ENCODE peak calls at places on chromosomes 12 and 14, in eight cellular contexts. T is renal cortical epithelial cell, J is memory B cell, H is progenitor cell of endocrine pancreas, S is dermis blood vessel endothelial cell, Z is HS-5, Y is NCI-H1105, B is NCI-H2081. K is an unnamed sample.

GRCh38 chr12:57008113-57008687 is 1.9 kb upstream of the ZBTB39 start:
- DNase-seq in S (peak), J (peak), B (peak), Z (peak), T (peak), Y (peak), H (no peak), K (peak)

GRCh38 chr14:81454572-81455218 is 54.6 kb upstream of the STON2 start:
- DNase-seq in Y (no peak), T (no peak), B (no peak), J (no peak), S (no peak), H (no peak), Z (no peak), K (no peak)

GRCh38 chr12:22051114-22051698 is 5.2 kb downstream of the CMAS start:
- DNase-seq in H (no peak), Z (no peak), S (no peak), J (no peak), Y (no peak), B (no peak), T (peak), K (no peak)

GRCh38 chr14:57182760-57183503 is 85.8 kb downstream of the EXOC5 start:
- DNase-seq in Y (peak), J (no peak), Z (no peak), S (peak), T (peak), H (no peak), B (peak), K (peak)

GRCh38 chr12:111056618-111057521 is 136.5 kb upstream of the MYL2 start:
- DNase-seq in Y (no peak), H (no peak), Z (no peak), S (no peak), B (no peak), T (no peak), J (no peak), K (no peak)

GRCh38 chr12:119593578-119594398 is at the start of gene TMEM233:
- DNase-seq in S (peak), T (no peak), H (no peak), Y (no peak), J (no peak), Z (no peak), B (no peak), K (no peak)

GRCh38 chr14:61567838-61568571 is 127.3 kb upstream of the HIF1A start:
- DNase-seq in S (peak), T (no peak), J (peak), Y (no peak), B (no peak), Z (no peak), H (no peak), K (peak)

GRCh38 chr12:74242088-74242487 is 295.5 kb upstream of the ATXN7L3B start:
- DNase-seq in Z (no peak), T (no peak), J (no peak), B (no peak), H (no peak), Y (no peak), S (no peak), K (no peak)

GRCh38 chr12:129296636-129297035 is 443.4 kb downstream of the GLT1D1 start:
- DNase-seq in B (no peak), Z (no peak), Y (no peak), S (no peak), H (no peak), J (no peak), T (no peak), K (no peak)

GRCh38 chr14:100434033-100434601 is 111.0 kb downstream of the SLC25A47 start:
- DNase-seq in Y (no peak), B (no peak), J (no peak), T (no peak), H (no peak), Z (no peak), S (no peak), K (no peak)

GRCh38 chr14:74919421-74920165 is 3.5 kb downstream of the RPS6KL1 start:
- DNase-seq in Y (no peak), B (no peak), Z (no peak), H (no peak), J (no peak), S (peak), T (no peak), K (no peak)

GRCh38 chr14:25394356-25394755 is 344.4 kb upstream of the STXBP6 start:
- DNase-seq in T (no peak), J (no peak), Y (peak), Z (no peak), H (no peak), B (no peak), S (peak), K (no peak)

GRCh38 chr12:104182144-104182543 is 33.4 kb upstream of the TXNRD1 start:
- DNase-seq in H (no peak), Y (no peak), J (no peak), B (no peak), S (no peak), T (peak), Z (peak), K (no peak)

GRCh38 chr14:52733824-52734223 is 3.9 kb downstream of the STYX start:
- DNase-seq in Z (no peak), S (no peak), T (no peak), Y (no peak), J (no peak), H (no peak), B (no peak), K (no peak)

GRCh38 chr14:71465316-71465715 is 466.9 kb upstream of the RGS6 start:
- DNase-seq in Y (no peak), S (no peak), Z (no peak), T (no peak), H (no peak), B (no peak), J (no peak), K (no peak)

GRCh38 chr12:62976110-62976640 is 41.2 kb upstream of the PPM1H start:
- DNase-seq in J (no peak), Z (no peak), T (no peak), Y (no peak), S (no peak), H (no peak), B (no peak), K (no peak)

GRCh38 chr12:131709226-131709625 is 1.7 kb upstream of the SFSWAP start:
- DNase-seq in J (no peak), B (no peak), Y (no peak), Z (no peak), H (no peak), S (no peak), T (no peak), K (no peak)

GRCh38 chr12:44696542-44696941 is 179.6 kb downstream of the NELL2 start:
- DNase-seq in B (no peak), H (no peak), J (no peak), T (peak), S (no peak), Y (no peak), Z (peak), K (no peak)

GRCh38 chr12:25455696-25456095 is 97.4 kb downstream of the LMNTD1 start:
- DNase-seq in Z (no peak), Y (no peak), J (no peak), T (no peak), H (no peak), B (no peak), S (no peak), K (no peak)

GRCh38 chr14:94001501-94002396 is 4.6 kb downstream of the CCDC197 start:
- DNase-seq in S (peak), J (peak), T (peak), B (peak), Z (peak), Y (peak), H (peak), K (peak)

GRCh38 chr12:92541024-92541423 is 161.8 kb upstream of the PLEKHG7 start:
- DNase-seq in S (no peak), Z (no peak), T (no peak), Y (no peak), H (no peak), J (no peak), B (no peak), K (no peak)

GRCh38 chr12:121711925-121712461 is 559 bp upstream of the TMEM120B start:
- DNase-seq in H (no peak), B (peak), Z (no peak), J (peak), S (peak), T (peak), Y (peak), K (no peak)

GRCh38 chr12:118607831-118608230 is 231.5 kb downstream of the SUDS3 start:
- DNase-seq in J (no peak), H (no peak), B (no peak), T (no peak), Y (no peak), S (no peak), Z (no peak), K (no peak)

GRCh38 chr14:85575617-85575898 is 45.6 kb downstream of the FLRT2 start:
- DNase-seq in H (no peak), B (no peak), Y (no peak), T (no peak), Z (no peak), S (no peak), J (no peak), K (no peak)

GRCh38 chr12:126899926-126900792 is 1366.8 kb upstream of the TMEM132C start:
- DNase-seq in J (no peak), Z (no peak), T (no peak), Y (peak), H (no peak), S (no peak), B (no peak), K (peak)

GRCh38 chr12:52217223-52217622 is 15.8 kb upstream of the KRT7 start:
- DNase-seq in Y (peak), H (no peak), T (peak), J (no peak), Z (no peak), S (peak), B (peak), K (no peak)

GRCh38 chr12:89884365-89884915 is 175.8 kb upstream of the ATP2B1 start:
- DNase-seq in T (no peak), Z (no peak), B (peak), H (no peak), J (no peak), Y (peak), S (no peak), K (peak)

GRCh38 chr14:100896369-100897060 is 7.0 kb downstream of the RTL1 start:
- DNase-seq in T (no peak), J (no peak), Z (no peak), S (no peak), B (no peak), H (no peak), Y (no peak), K (no peak)

GRCh38 chr14:30270200-30271161 is 288.5 kb upstream of the G2E3 start:
- DNase-seq in J (peak), B (peak), H (peak), T (peak), Z (peak), S (peak), Y (peak), K (peak)

GRCh38 chr12:15956413-15957185 is 45.5 kb downstream of the DERA start:
- DNase-seq in H (no peak), J (no peak), S (no peak), Z (no peak), Y (no peak), T (peak), B (no peak), K (peak)

GRCh38 chr12:115638753-115639666 is 638.5 kb downstream of the MED13L start:
- DNase-seq in J (no peak), Z (no peak), Y (no peak), S (no peak), B (no peak), H (no peak), T (no peak), K (no peak)

GRCh38 chr12:78916845-78917480 is 52.4 kb downstream of the SYT1 start:
- DNase-seq in Z (no peak), J (no peak), Y (no peak), S (no peak), T (peak), B (no peak), H (no peak), K (no peak)

GRCh38 chr12:7046383-7047143 is 14.0 kb upstream of the C1S start:
- DNase-seq in H (no peak), S (no peak), Z (no peak), Y (no peak), B (no peak), J (no peak), T (no peak), K (no peak)

GRCh38 chr12:21502164-21502496 is 541 bp downstream of the GOLT1B start:
- DNase-seq in H (no peak), S (peak), J (no peak), Z (peak), T (peak), B (no peak), Y (no peak), K (peak)

GRCh38 chr12:113063396-113064350 is 7.1 kb downstream of the DTX1 start:
- DNase-seq in Y (no peak), Z (no peak), H (no peak), S (no peak), B (no peak), T (no peak), J (no peak), K (no peak)

GRCh38 chr12:42128327-42128726 is 16.3 kb downstream of the GXYLT1 start:
- DNase-seq in H (no peak), S (peak), T (peak), J (no peak), Z (no peak), B (no peak), Y (no peak), K (no peak)

GRCh38 chr14:102212356-102212755 is 72.7 kb downstream of the WDR20 start:
- DNase-seq in J (no peak), H (no peak), S (no peak), T (no peak), B (no peak), Z (no peak), Y (no peak), K (no peak)